ENCODE peak calls at places on chromosomes 4 and X, in five cellular contexts. H, C, D, N and M are unnamed samples.

GRCh38 chrX:120768681-120769080 is 107.0 kb downstream of the CT47B1 start:
- DNase-seq in H (no peak), D (no peak), C (peak), N (no peak), M (peak)

GRCh38 chr4:42627887-42628646 is 28.8 kb downstream of the ATP8A1 start:
- DNase-seq in C (no peak), D (peak), N (no peak), H (no peak), M (peak)

GRCh38 chr4:145177906-145178538 is 2.4 kb downstream of the OTUD4 start:
- DNase-seq in N (no peak), C (peak), H (peak), D (no peak), M (peak)

GRCh38 chr4:88706574-88706973 is 8.9 kb upstream of the NAP1L5 start:
- DNase-seq in N (peak), H (peak), D (no peak), C (peak), M (peak)

GRCh38 chrX:107714196-107714811 is 61.3 kb downstream of the TSC22D3 start:
- DNase-seq in H (no peak), C (peak), D (peak), N (no peak), M (peak)

GRCh38 chr4:17082186-17082585 is 183.7 kb upstream of the LDB2 start:
- DNase-seq in N (no peak), H (no peak), C (peak), D (no peak), M (peak)

GRCh38 chr4:98518555-98519267 is 139.7 kb downstream of the TSPAN5 start:
- DNase-seq in C (no peak), N (no peak), D (no peak), H (no peak), M (no peak)

GRCh38 chrX:86910602-86911311 is 606.8 kb upstream of the KLHL4 start:
- DNase-seq in N (no peak), H (no peak), C (no peak), D (no peak), M (no peak)

GRCh38 chr4:57182132-57182874 is 72.1 kb upstream of the IGFBP7 start:
- DNase-seq in C (no peak), D (no peak), H (no peak), N (no peak), M (no peak)

GRCh38 chr4:152100378-152101201 is 339.8 kb upstream of the GATB start:
- DNase-seq in N (no peak), D (peak), C (no peak), H (no peak), M (no peak)

GRCh38 chr4:94974773-94975172 is 217.0 kb downstream of the BMPR1B start:
- DNase-seq in H (no peak), N (no peak), D (no peak), C (peak), M (peak)

GRCh38 chrX:80705379-80705778 is 104.3 kb downstream of the BRWD3 start:
- DNase-seq in H (no peak), D (no peak), N (no peak), C (no peak), M (no peak)

GRCh38 chrX:12332786-12333347 is 194.6 kb downstream of the FRMPD4 start:
- DNase-seq in N (no peak), H (no peak), D (no peak), C (no peak), M (no peak)

GRCh38 chr4:148073349-148073748 is 341.5 kb downstream of the ARHGAP10 start:
- DNase-seq in C (no peak), D (no peak), H (no peak), N (no peak), M (no peak)

GRCh38 chr4:2900701-2901100 is 57.1 kb downstream of the ADD1 start:
- DNase-seq in C (no peak), N (no peak), D (no peak), H (no peak), M (no peak)

GRCh38 chr4:8340721-8341680 is 71.4 kb downstream of the HTRA3 start:
- DNase-seq in H (no peak), C (no peak), D (no peak), N (no peak), M (no peak)

GRCh38 chr4:15665738-15666365 is 10.7 kb upstream of the FBXL5 start:
- DNase-seq in H (peak), C (peak), D (no peak), N (no peak), M (no peak)

GRCh38 chr4:52019941-52020657 is at the start of gene LRRC66:
- DNase-seq in C (no peak), H (peak), D (no peak), N (no peak), M (no peak)

GRCh38 chrX:1903380-1903935 is 288.6 kb downstream of the ASMT start:
- DNase-seq in C (no peak), N (peak), D (no peak), H (peak), M (peak)

GRCh38 chr4:38664704-38665401 is 854 bp downstream of the KLF3 start:
- DNase-seq in D (peak), H (peak), N (peak), C (peak), M (peak)

GRCh38 chrX:153778684-153779101 is 2.1 kb upstream of the SRPK3 start:
- DNase-seq in D (no peak), C (no peak), N (no peak), H (no peak), M (no peak)

GRCh38 chr4:147830987-147831386 is 99.1 kb downstream of the ARHGAP10 start:
- DNase-seq in H (peak), C (peak), D (no peak), N (no peak), M (peak)

GRCh38 chr4:138344064-138344463 is 101.9 kb upstream of the SLC7A11 start:
- DNase-seq in N (no peak), D (no peak), H (no peak), C (no peak), M (no peak)

GRCh38 chr4:37132351-37132989 is 112.1 kb upstream of the NWD2 start:
- DNase-seq in N (no peak), C (no peak), D (no peak), H (no peak), M (no peak)

GRCh38 chr4:46389301-46389761 is 597 bp downstream of the GABRA2 start:
- DNase-seq in C (peak), H (peak), D (no peak), N (peak), M (no peak)

GRCh38 chrX:24563291-24564010 is 83.7 kb downstream of the PCYT1B start:
- DNase-seq in N (no peak), D (no peak), H (no peak), C (no peak), M (no peak)

GRCh38 chr4:25951390-25951952 is 37.5 kb downstream of the SMIM20 start:
- DNase-seq in H (no peak), N (no peak), D (no peak), C (no peak), M (no peak)

GRCh38 chrX:24198101-24198500 is 48.6 kb downstream of the ZFX start:
- DNase-seq in C (no peak), H (no peak), N (no peak), D (no peak), M (no peak)

GRCh38 chr4:157013656-157014055 is 42.1 kb upstream of the PDGFC start:
- DNase-seq in C (peak), N (no peak), D (no peak), H (no peak), M (peak)